ENCODE peak calls at places on chromosome 12, in five cellular contexts. H is CD8-positive, alpha-beta T cell; N is colonic mucosa; Z is GM23248; P is AG09309. U is an unnamed sample.
A peak's percentile ranks its signal among the peaks of the same experiment; 100 is the strongest.

GRCh38 chr12:42091769-42092168 is 52.9 kb downstream of the GXYLT1 start:
- DNase-seq in H (no peak), N (no peak), Z (peak; percentile 16), P (no peak), U (no peak)

GRCh38 chr12:67456281-67456918 is 187.2 kb downstream of the CAND1 start:
- DNase-seq in H (no peak), N (no peak), Z (peak; percentile 89), P (peak; percentile 80), U (peak; percentile 79)

GRCh38 chr12:100229876-100230275 is 29.3 kb downstream of the ACTR6 start:
- DNase-seq in H (no peak), N (no peak), Z (peak; percentile 18), P (no peak), U (no peak)

GRCh38 chr12:98998697-98999299 is 353.7 kb downstream of the APAF1 start:
- DNase-seq in H (no peak), N (no peak), Z (peak; percentile 68), P (peak; percentile 28), U (peak; percentile 11)

GRCh38 chr12:25994901-25995625 is 36.6 kb downstream of the RASSF8 start:
- DNase-seq in H (no peak), N (no peak), Z (peak; percentile 73), P (no peak), U (no peak)

GRCh38 chr12:87816186-87816585 is 213.0 kb downstream of the C12orf50 start:
- DNase-seq in H (no peak), N (no peak), Z (peak; percentile 10), P (no peak), U (no peak)

GRCh38 chr12:124531906-124532305 is 35.5 kb downstream of the NCOR2 start:
- DNase-seq in H (no peak), N (no peak), Z (no peak), P (no peak), U (no peak)

GRCh38 chr12:62190921-62191746 is 69.1 kb upstream of the USP15 start:
- DNase-seq in H (no peak), N (no peak), Z (peak; percentile 9), P (no peak), U (no peak)

GRCh38 chr12:103205906-103206305 is 248.4 kb downstream of the ASCL1 start:
- DNase-seq in H (no peak), N (no peak), Z (no peak), P (no peak), U (no peak)

GRCh38 chr12:3167636-3168035 is 90.5 kb downstream of the TSPAN9 start:
- DNase-seq in H (no peak), N (no peak), Z (no peak), P (no peak), U (no peak)

GRCh38 chr12:2353281-2353680 is 300.5 kb downstream of the CACNA1C start:
- DNase-seq in H (no peak), N (no peak), Z (no peak), P (no peak), U (no peak)

GRCh38 chr12:58299371-58299770 is 358.0 kb downstream of the ATP23 start:
- DNase-seq in H (no peak), N (no peak), Z (no peak), P (no peak), U (no peak)

GRCh38 chr12:123427036-123427769 is 9.3 kb downstream of the RILPL2 start:
- DNase-seq in H (no peak), N (no peak), Z (no peak), P (no peak), U (no peak)

GRCh38 chr12:113006641-113007040 is 28.3 kb downstream of the OAS2 start:
- DNase-seq in H (no peak), N (no peak), Z (no peak), P (no peak), U (no peak)

GRCh38 chr12:86601550-86602308 is 345.5 kb upstream of the MGAT4C start:
- DNase-seq in H (no peak), N (no peak), Z (no peak), P (no peak), U (no peak)

GRCh38 chr12:31106101-31106803 is 32.6 kb downstream of the DDX11 start:
- DNase-seq in H (no peak), N (no peak), Z (no peak), P (no peak), U (no peak)

GRCh38 chr12:52741378-52742195 is 35.6 kb downstream of the KRT76 start:
- DNase-seq in H (peak; percentile 58), N (peak; percentile 69), Z (peak; percentile 61), P (peak; percentile 1), U (no peak)

GRCh38 chr12:30913323-30913722 is 13.2 kb upstream of the TSPAN11 start:
- DNase-seq in H (no peak), N (no peak), Z (no peak), P (no peak), U (no peak)

GRCh38 chr12:50026691-50027090 is 1.4 kb upstream of the RACGAP1 start:
- DNase-seq in H (no peak), N (no peak), Z (no peak), P (no peak), U (no peak)